ENCODE peak calls at places on chromosomes 2 and 18, in eight cellular contexts. Q is hepatocyte, X is mammary epithelial cell, F is astrocyte of the spinal cord, P is cardiac muscle cell, O is progenitor cell of endocrine pancreas, Z is pancreas, L is endothelial cell. N is an unnamed sample.

GRCh38 chr18:28153485-28154065 is 23.4 kb downstream of the CDH2 start:
- DNase-seq in Z (no peak), O (no peak), L (no peak), X (no peak), P (no peak), Q (no peak), F (no peak), N (no peak)

GRCh38 chr18:49041677-49042570 is 91.2 kb upstream of the SMAD7 start:
- DNase-seq in Q (peak), X (peak), O (no peak), F (peak), P (peak), L (no peak), Z (peak), N (peak)

GRCh38 chr18:44568986-44569385 is 111.7 kb upstream of the SETBP1 start:
- DNase-seq in F (no peak), O (no peak), Q (no peak), X (peak), Z (no peak), L (no peak), P (no peak), N (no peak)

GRCh38 chr2:227939271-227940027 is 68.0 kb downstream of the DAW1 start:
- DNase-seq in F (peak), Z (no peak), P (peak), X (peak), Q (peak), O (no peak), L (no peak), N (peak)

GRCh38 chr18:29154758-29155725 is 978.1 kb upstream of the CDH2 start:
- DNase-seq in P (peak), L (no peak), O (no peak), Z (peak), F (peak), Q (peak), X (peak), N (peak)

GRCh38 chr2:241496003-241496707 is 12.2 kb downstream of the STK25 start:
- DNase-seq in P (no peak), Q (no peak), L (no peak), O (no peak), F (no peak), Z (no peak), X (no peak), N (no peak)

GRCh38 chr18:33745396-33745795 is 167.4 kb downstream of the ASXL3 start:
- DNase-seq in X (no peak), O (no peak), Q (no peak), L (no peak), Z (no peak), P (no peak), F (no peak), N (no peak)

GRCh38 chr2:28613181-28613580 is 117.3 kb downstream of the PLB1 start:
- DNase-seq in Q (no peak), L (no peak), F (no peak), O (no peak), Z (no peak), X (peak), P (no peak), N (no peak)

GRCh38 chr2:171347591-171348032 is 86.2 kb downstream of the METTL8 start:
- DNase-seq in P (peak), O (no peak), L (no peak), Z (no peak), F (peak), Q (peak), X (peak), N (peak)

GRCh38 chr2:169480079-169480465 is 778 bp downstream of the BBS5 start:
- DNase-seq in P (peak), X (no peak), F (peak), O (no peak), Z (no peak), L (no peak), Q (no peak), N (no peak)

GRCh38 chr2:120892967-120893667 is 157.4 kb downstream of the GLI2 start:
- DNase-seq in L (no peak), P (peak), Z (no peak), F (peak), O (no peak), Q (no peak), X (no peak), N (peak)

GRCh38 chr2:62197017-62197586 is 1.2 kb downstream of the B3GNT2 start:
- DNase-seq in Z (peak), O (peak), Q (peak), X (no peak), L (peak), P (no peak), F (no peak), N (no peak)

GRCh38 chr18:11883153-11883552 is 25.0 kb downstream of the MPPE1 start:
- DNase-seq in P (no peak), L (no peak), F (no peak), Q (no peak), X (no peak), Z (no peak), O (no peak), N (no peak)

GRCh38 chr2:216181351-216181750 is 72.2 kb downstream of the XRCC5 start:
- DNase-seq in Q (peak), P (no peak), Z (no peak), F (peak), X (no peak), L (no peak), O (no peak), N (no peak)

GRCh38 chr2:160332318-160332717 is 132.2 kb upstream of the ITGB6 start:
- DNase-seq in Q (no peak), O (no peak), Z (no peak), X (no peak), P (peak), F (peak), L (peak), N (no peak)

GRCh38 chr2:12045864-12046291 is 299.4 kb downstream of the LPIN1 start:
- DNase-seq in X (no peak), Q (no peak), P (no peak), O (no peak), L (no peak), F (no peak), Z (no peak), N (no peak)

GRCh38 chr2:232485757-232486557 is 1.7 kb downstream of the ECEL1 start:
- DNase-seq in P (no peak), Q (no peak), L (no peak), X (no peak), F (no peak), Z (no peak), O (no peak), N (no peak)

GRCh38 chr2:54653572-54654204 is 69.8 kb upstream of the EML6 start:
- DNase-seq in L (no peak), Z (no peak), P (no peak), O (no peak), Q (no peak), X (no peak), F (no peak), N (no peak)

GRCh38 chr2:20291106-20291564 is 59.5 kb downstream of the PUM2 start:
- DNase-seq in L (peak), Z (peak), X (peak), O (peak), P (peak), F (peak), Q (peak), N (peak)

GRCh38 chr2:186977433-186978045 is 128.6 kb upstream of the ZSWIM2 start:
- DNase-seq in P (no peak), O (no peak), Z (no peak), Q (no peak), L (no peak), F (no peak), X (no peak), N (no peak)

GRCh38 chr2:229174794-229175529 is 96.1 kb downstream of the PID1 start:
- DNase-seq in F (peak), L (no peak), Z (no peak), Q (no peak), O (no peak), X (no peak), P (peak), N (no peak)

GRCh38 chr2:44777542-44777941 is 164.0 kb upstream of the SIX3 start:
- DNase-seq in L (no peak), P (peak), Z (no peak), Q (no peak), X (no peak), O (no peak), F (no peak), N (no peak)

GRCh38 chr2:38153476-38153875 is 77.5 kb upstream of the CYP1B1 start:
- DNase-seq in P (no peak), Q (no peak), O (no peak), L (no peak), X (no peak), F (no peak), Z (no peak), N (no peak)

GRCh38 chr18:59502222-59502898 is 143.3 kb upstream of the LMAN1 start:
- DNase-seq in O (no peak), F (peak), Z (peak), Q (peak), P (peak), L (no peak), X (peak), N (peak)

GRCh38 chr2:3443685-3444084 is 64.2 kb downstream of the TRAPPC12 start:
- DNase-seq in Q (no peak), P (no peak), Z (no peak), L (no peak), X (no peak), O (no peak), F (no peak), N (no peak)

GRCh38 chr2:96927420-96928171 is 57.7 kb upstream of the SEMA4C start:
- DNase-seq in Q (peak), X (peak), O (no peak), P (peak), F (no peak), L (no peak), Z (no peak), N (no peak)
- TF ChIP-seq CTCF in Q (peak), X (peak), O (no peak), P (no peak), F (no peak), L (no peak), Z (no peak), N (no peak)

GRCh38 chr2:239316562-239317465 is 84.0 kb downstream of the HDAC4 start:
- DNase-seq in L (no peak), O (peak), Q (peak), Z (no peak), F (peak), P (peak), X (no peak), N (no peak)
- TF ChIP-seq CTCF in L (no peak), O (no peak), Q (no peak), Z (no peak), F (no peak), P (no peak), X (no peak), N (no peak)

DNA sequence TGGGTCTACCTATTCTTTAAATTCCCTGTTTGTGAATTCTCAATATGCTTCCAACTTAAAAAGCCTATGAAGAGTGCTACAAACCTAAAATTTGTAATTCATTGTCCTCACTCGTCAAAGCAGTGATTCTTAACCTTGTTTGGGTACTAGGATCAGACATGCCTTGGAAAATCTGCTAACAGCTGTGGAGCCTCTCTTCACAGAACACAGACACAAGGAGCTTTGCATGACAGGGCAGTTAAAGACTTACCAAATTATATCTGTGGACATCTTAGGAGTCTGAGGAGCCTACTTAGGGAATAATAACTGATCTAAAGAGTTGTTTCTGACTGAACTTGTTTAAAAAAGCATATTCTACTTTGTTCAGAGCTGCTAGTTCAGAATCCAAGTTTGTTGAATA is 38.1 kb downstream of the TMEM87B start:
- DNase-seq in Z (no peak), X (no peak), O (no peak), F (peak), P (no peak), L (no peak), Q (no peak), N (no peak)
- TF ChIP-seq CTCF in Z (no peak), X (no peak), O (no peak), F (no peak), P (no peak), L (no peak), Q (no peak), N (no peak)

GRCh38 chr2:60678551-60678950 is 77.5 kb upstream of the PAPOLG start:
- DNase-seq in X (no peak), L (no peak), Z (peak), Q (no peak), F (no peak), P (no peak), O (no peak), N (no peak)
- TF ChIP-seq CTCF in X (no peak), L (no peak), Z (no peak), Q (no peak), F (no peak), P (no peak), O (no peak), N (no peak)

N was measured in astrocyte of the cerebellum.